ENCODE peak calls at places on chromosomes 16 and 17, in seven cellular contexts. N is cardiac muscle cell; U is body of pancreas; L is H9; A is CD8-positive, alpha-beta memory T cell; S is neural crest cell; Q is thoracic aorta. H is an unnamed sample.

GRCh38 chr17:67520282-67520906 is 143.3 kb downstream of the PITPNC1 start:
- DNase-seq in N (no peak), U (no peak), L (peak), A (no peak), S (no peak), Q (no peak), H (peak)

GRCh38 chr16:68760671-68761275 is 23.7 kb downstream of the CDH1 start:
- DNase-seq in N (no peak), U (peak), L (no peak), A (no peak), S (no peak), Q (no peak), H (no peak)

GRCh38 chr16:77877712-77878111 is 89.3 kb downstream of the VAT1L start:
- DNase-seq in N (no peak), U (no peak), L (no peak), A (no peak), S (no peak), Q (no peak), H (no peak)

GRCh38 chr17:61150686-61151299 is 248.8 kb upstream of the TBX2 start:
- DNase-seq in N (no peak), U (no peak), L (no peak), A (no peak), S (no peak), Q (no peak), H (no peak)

GRCh38 chr17:4247361-4247980 is 16.3 kb downstream of the ANKFY1 start:
- DNase-seq in N (no peak), U (no peak), L (no peak), A (no peak), S (no peak), Q (no peak), H (no peak)

GRCh38 chr16:25007284-25007984 is 7.7 kb downstream of the ARHGAP17 start:
- DNase-seq in N (no peak), U (no peak), L (no peak), A (no peak), S (no peak), Q (no peak), H (no peak)

GRCh38 chr16:53814791-53815190 is 110.8 kb downstream of the FTO start:
- DNase-seq in N (no peak), U (no peak), L (no peak), A (no peak), S (no peak), Q (no peak), H (no peak)

GRCh38 chr17:17572010-17572785 is 19.3 kb downstream of the PEMT start:
- DNase-seq in N (no peak), U (no peak), L (no peak), A (no peak), S (no peak), Q (no peak), H (peak)

GRCh38 chr16:1159325-1159972 is 6.5 kb downstream of the CACNA1H start:
- DNase-seq in N (no peak), U (no peak), L (no peak), A (no peak), S (no peak), Q (no peak), H (no peak)

GRCh38 chr17:8226536-8227237 is 16.3 kb upstream of the AURKB start:
- DNase-seq in N (peak), U (peak), L (peak), A (peak), S (peak), Q (no peak), H (peak)

GRCh38 chr17:71801301-71801700 is 319.5 kb upstream of the SOX9 start:
- DNase-seq in N (no peak), U (peak), L (no peak), A (no peak), S (no peak), Q (no peak), H (no peak)

GRCh38 chr17:9204623-9205329 is 183.5 kb downstream of the NTN1 start:
- DNase-seq in N (no peak), U (no peak), L (no peak), A (no peak), S (no peak), Q (no peak), H (no peak)

GRCh38 chr16:14302399-14303181 is 231.5 kb downstream of the MRTFB start:
- DNase-seq in N (peak), U (peak), L (peak), A (no peak), S (peak), Q (no peak), H (no peak)

GRCh38 chr17:55743103-55743679 is 7.7 kb upstream of the PCTP start:
- DNase-seq in N (no peak), U (peak), L (no peak), A (no peak), S (no peak), Q (no peak), H (no peak)

GRCh38 chr17:76726231-76726765 is at the start of gene JMJD6:
- DNase-seq in N (peak), U (peak), L (peak), A (no peak), S (peak), Q (peak), H (peak)

GRCh38 chr17:44979426-44980273 is 11.5 kb upstream of the C1QL1 start:
- DNase-seq in N (peak), U (no peak), L (no peak), A (no peak), S (no peak), Q (no peak), H (no peak)

GRCh38 chr17:46158323-46159296 is 34.6 kb downstream of the KANSL1 start:
- DNase-seq in N (no peak), U (no peak), L (peak), A (no peak), S (no peak), Q (no peak), H (no peak)